ENCODE peak calls at places on chromosomes 3 and 15, in ten cellular contexts. One of them, this sample, is unnamed.
A peak's percentile ranks its signal among the peaks of the same experiment; 100 is the strongest.

GRCh38 chr15:73081321-73081958 is 29.2 kb downstream of the NEO1 start:
- DNase-seq in renal cortical epithelial cell: peak; percentile 75
- DNase-seq in stromal cell of bone marrow: peak; percentile 47
- DNase-seq in stimulated activated CD4-positive, alpha-beta T cell treated with anti-CD3 and anti-CD28 coated beads, Interleukin-1b, Interleukin-23, amount 100 ng/mL, for 4 hours: no peak
- DNase-seq in hippocampal formation: peak; percentile 65
- DNase-seq in GM19239: no peak
- DNase-seq in T-helper 1 cell: no peak
- DNase-seq in right cardiac atrium: no peak
- DNase-seq in GM03348: peak; percentile 44
- DNase-seq in Daoy: peak; percentile 40
- DNase-seq in this sample: peak; percentile 30

GRCh38 chr3:116871905-116872304 is 162.3 kb downstream of the TUSC7 start:
- DNase-seq in renal cortical epithelial cell: no peak
- DNase-seq in stromal cell of bone marrow: no peak
- DNase-seq in stimulated activated CD4-positive, alpha-beta T cell treated with anti-CD3 and anti-CD28 coated beads, Interleukin-1b, Interleukin-23, amount 100 ng/mL, for 4 hours: no peak
- DNase-seq in hippocampal formation: no peak
- DNase-seq in GM19239: no peak
- DNase-seq in T-helper 1 cell: no peak
- DNase-seq in right cardiac atrium: no peak
- DNase-seq in GM03348: no peak
- DNase-seq in Daoy: no peak
- DNase-seq in this sample: no peak

GRCh38 chr3:100069472-100069871 is 44.8 kb downstream of the FILIP1L start:
- DNase-seq in renal cortical epithelial cell: no peak
- DNase-seq in stromal cell of bone marrow: no peak
- DNase-seq in stimulated activated CD4-positive, alpha-beta T cell treated with anti-CD3 and anti-CD28 coated beads, Interleukin-1b, Interleukin-23, amount 100 ng/mL, for 4 hours: no peak
- DNase-seq in hippocampal formation: no peak
- DNase-seq in GM19239: no peak
- DNase-seq in T-helper 1 cell: no peak
- DNase-seq in right cardiac atrium: no peak
- DNase-seq in GM03348: no peak
- DNase-seq in Daoy: no peak
- DNase-seq in this sample: no peak

GRCh38 chr15:57647791-57648130 is 56.1 kb downstream of the MYZAP start:
- DNase-seq in renal cortical epithelial cell: peak; percentile 69
- DNase-seq in stromal cell of bone marrow: no peak
- DNase-seq in stimulated activated CD4-positive, alpha-beta T cell treated with anti-CD3 and anti-CD28 coated beads, Interleukin-1b, Interleukin-23, amount 100 ng/mL, for 4 hours: no peak
- DNase-seq in hippocampal formation: no peak
- DNase-seq in GM19239: no peak
- DNase-seq in T-helper 1 cell: no peak
- DNase-seq in right cardiac atrium: no peak
- DNase-seq in GM03348: peak; percentile 33
- DNase-seq in Daoy: no peak
- DNase-seq in this sample: no peak

GRCh38 chr3:64240445-64240844 is 15.2 kb upstream of the PRICKLE2 start:
- DNase-seq in renal cortical epithelial cell: peak; percentile 86
- DNase-seq in stromal cell of bone marrow: no peak
- DNase-seq in stimulated activated CD4-positive, alpha-beta T cell treated with anti-CD3 and anti-CD28 coated beads, Interleukin-1b, Interleukin-23, amount 100 ng/mL, for 4 hours: no peak
- DNase-seq in hippocampal formation: no peak
- DNase-seq in GM19239: no peak
- DNase-seq in T-helper 1 cell: no peak
- DNase-seq in right cardiac atrium: no peak
- DNase-seq in GM03348: no peak
- DNase-seq in Daoy: peak; percentile 24
- DNase-seq in this sample: no peak

GRCh38 chr15:48177383-48177874 is 666 bp downstream of the MYEF2 start:
- DNase-seq in renal cortical epithelial cell: peak; percentile 69
- DNase-seq in stromal cell of bone marrow: peak; percentile 32
- DNase-seq in stimulated activated CD4-positive, alpha-beta T cell treated with anti-CD3 and anti-CD28 coated beads, Interleukin-1b, Interleukin-23, amount 100 ng/mL, for 4 hours: no peak
- DNase-seq in hippocampal formation: peak; percentile 66
- DNase-seq in GM19239: no peak
- DNase-seq in T-helper 1 cell: no peak
- DNase-seq in right cardiac atrium: no peak
- DNase-seq in GM03348: peak; percentile 57
- DNase-seq in Daoy: peak; percentile 62
- DNase-seq in this sample: peak; percentile 40

GRCh38 chr3:152811974-152812760 is 22.8 kb upstream of the P2RY1 start:
- DNase-seq in renal cortical epithelial cell: no peak
- DNase-seq in stromal cell of bone marrow: no peak
- DNase-seq in stimulated activated CD4-positive, alpha-beta T cell treated with anti-CD3 and anti-CD28 coated beads, Interleukin-1b, Interleukin-23, amount 100 ng/mL, for 4 hours: no peak
- DNase-seq in hippocampal formation: no peak
- DNase-seq in GM19239: no peak
- DNase-seq in T-helper 1 cell: no peak
- DNase-seq in right cardiac atrium: no peak
- DNase-seq in GM03348: no peak
- DNase-seq in Daoy: no peak
- DNase-seq in this sample: no peak

GRCh38 chr3:188568750-188569149 is 414.8 kb downstream of the LPP start:
- DNase-seq in renal cortical epithelial cell: no peak
- DNase-seq in stromal cell of bone marrow: no peak
- DNase-seq in stimulated activated CD4-positive, alpha-beta T cell treated with anti-CD3 and anti-CD28 coated beads, Interleukin-1b, Interleukin-23, amount 100 ng/mL, for 4 hours: no peak
- DNase-seq in hippocampal formation: no peak
- DNase-seq in GM19239: no peak
- DNase-seq in T-helper 1 cell: no peak
- DNase-seq in right cardiac atrium: no peak
- DNase-seq in GM03348: no peak
- DNase-seq in Daoy: no peak
- DNase-seq in this sample: no peak

GRCh38 chr3:169133178-169134161 is 530.0 kb downstream of the MECOM start:
- DNase-seq in renal cortical epithelial cell: peak; percentile 55
- DNase-seq in stromal cell of bone marrow: no peak
- DNase-seq in stimulated activated CD4-positive, alpha-beta T cell treated with anti-CD3 and anti-CD28 coated beads, Interleukin-1b, Interleukin-23, amount 100 ng/mL, for 4 hours: no peak
- DNase-seq in hippocampal formation: no peak
- DNase-seq in GM19239: no peak
- DNase-seq in T-helper 1 cell: no peak
- DNase-seq in right cardiac atrium: no peak
- DNase-seq in GM03348: peak; percentile 21
- DNase-seq in Daoy: no peak
- DNase-seq in this sample: peak; percentile 30

GRCh38 chr3:112752092-112752512 is 94.6 kb downstream of the CD200R1L start:
- DNase-seq in renal cortical epithelial cell: peak; percentile 91
- DNase-seq in stromal cell of bone marrow: no peak
- DNase-seq in stimulated activated CD4-positive, alpha-beta T cell treated with anti-CD3 and anti-CD28 coated beads, Interleukin-1b, Interleukin-23, amount 100 ng/mL, for 4 hours: no peak
- DNase-seq in hippocampal formation: no peak
- DNase-seq in GM19239: no peak
- DNase-seq in T-helper 1 cell: no peak
- DNase-seq in right cardiac atrium: no peak
- DNase-seq in GM03348: no peak
- DNase-seq in Daoy: no peak
- DNase-seq in this sample: no peak

GRCh38 chr3:102449341-102449740 is 14.5 kb downstream of the ZPLD1 start:
- DNase-seq in renal cortical epithelial cell: no peak
- DNase-seq in stromal cell of bone marrow: no peak
- DNase-seq in stimulated activated CD4-positive, alpha-beta T cell treated with anti-CD3 and anti-CD28 coated beads, Interleukin-1b, Interleukin-23, amount 100 ng/mL, for 4 hours: no peak
- DNase-seq in hippocampal formation: no peak
- DNase-seq in GM19239: no peak
- DNase-seq in T-helper 1 cell: no peak
- DNase-seq in right cardiac atrium: no peak
- DNase-seq in GM03348: no peak
- DNase-seq in Daoy: peak; percentile 51
- DNase-seq in this sample: no peak

GRCh38 chr15:85963262-85963760 is 116.4 kb upstream of the AGBL1 start:
- DNase-seq in renal cortical epithelial cell: no peak
- DNase-seq in stromal cell of bone marrow: no peak
- DNase-seq in stimulated activated CD4-positive, alpha-beta T cell treated with anti-CD3 and anti-CD28 coated beads, Interleukin-1b, Interleukin-23, amount 100 ng/mL, for 4 hours: no peak
- DNase-seq in hippocampal formation: no peak
- DNase-seq in GM19239: no peak
- DNase-seq in T-helper 1 cell: no peak
- DNase-seq in right cardiac atrium: no peak
- DNase-seq in GM03348: no peak
- DNase-seq in Daoy: no peak
- DNase-seq in this sample: no peak

GRCh38 chr3:195546130-195546560 is 3.0 kb upstream of the PPP1R2 start:
- DNase-seq in renal cortical epithelial cell: peak; percentile 96
- DNase-seq in stromal cell of bone marrow: peak; percentile 89
- DNase-seq in stimulated activated CD4-positive, alpha-beta T cell treated with anti-CD3 and anti-CD28 coated beads, Interleukin-1b, Interleukin-23, amount 100 ng/mL, for 4 hours: no peak
- DNase-seq in hippocampal formation: no peak
- DNase-seq in GM19239: no peak
- DNase-seq in T-helper 1 cell: no peak
- DNase-seq in right cardiac atrium: no peak
- DNase-seq in GM03348: peak; percentile 76
- DNase-seq in Daoy: peak; percentile 95
- DNase-seq in this sample: peak; percentile 81

GRCh38 chr3:128875556-128876120 is 3.8 kb upstream of the ACAD9 start:
- DNase-seq in renal cortical epithelial cell: peak; percentile 25
- DNase-seq in stromal cell of bone marrow: no peak
- DNase-seq in stimulated activated CD4-positive, alpha-beta T cell treated with anti-CD3 and anti-CD28 coated beads, Interleukin-1b, Interleukin-23, amount 100 ng/mL, for 4 hours: peak; percentile 47
- DNase-seq in hippocampal formation: no peak
- DNase-seq in GM19239: no peak
- DNase-seq in T-helper 1 cell: peak; percentile 32
- DNase-seq in right cardiac atrium: no peak
- DNase-seq in GM03348: peak; percentile 59
- DNase-seq in Daoy: peak; percentile 27
- DNase-seq in this sample: peak; percentile 42

GRCh38 chr15:92580021-92580420 is 75.6 kb downstream of the FAM174B start:
- DNase-seq in renal cortical epithelial cell: no peak
- DNase-seq in stromal cell of bone marrow: no peak
- DNase-seq in stimulated activated CD4-positive, alpha-beta T cell treated with anti-CD3 and anti-CD28 coated beads, Interleukin-1b, Interleukin-23, amount 100 ng/mL, for 4 hours: no peak
- DNase-seq in hippocampal formation: no peak
- DNase-seq in GM19239: no peak
- DNase-seq in T-helper 1 cell: no peak
- DNase-seq in right cardiac atrium: no peak
- DNase-seq in GM03348: no peak
- DNase-seq in Daoy: no peak
- DNase-seq in this sample: no peak

GRCh38 chr3:64783200-64783599 is 95.4 kb upstream of the ADAMTS9 start:
- DNase-seq in renal cortical epithelial cell: no peak
- DNase-seq in stromal cell of bone marrow: no peak
- DNase-seq in stimulated activated CD4-positive, alpha-beta T cell treated with anti-CD3 and anti-CD28 coated beads, Interleukin-1b, Interleukin-23, amount 100 ng/mL, for 4 hours: no peak
- DNase-seq in hippocampal formation: no peak
- DNase-seq in GM19239: no peak
- DNase-seq in T-helper 1 cell: no peak
- DNase-seq in right cardiac atrium: no peak
- DNase-seq in GM03348: no peak
- DNase-seq in Daoy: no peak
- DNase-seq in this sample: no peak

GRCh38 chr3:178083906-178084823 is 452.1 kb upstream of the KCNMB2 start:
- DNase-seq in renal cortical epithelial cell: no peak
- DNase-seq in stromal cell of bone marrow: no peak
- DNase-seq in stimulated activated CD4-positive, alpha-beta T cell treated with anti-CD3 and anti-CD28 coated beads, Interleukin-1b, Interleukin-23, amount 100 ng/mL, for 4 hours: no peak
- DNase-seq in hippocampal formation: peak; percentile 53
- DNase-seq in GM19239: no peak
- DNase-seq in T-helper 1 cell: no peak
- DNase-seq in right cardiac atrium: no peak
- DNase-seq in GM03348: no peak
- DNase-seq in Daoy: no peak
- DNase-seq in this sample: no peak

GRCh38 chr15:87743557-87743956 is 513.0 kb downstream of the NTRK3 start:
- DNase-seq in renal cortical epithelial cell: peak; percentile 81
- DNase-seq in stromal cell of bone marrow: no peak
- DNase-seq in stimulated activated CD4-positive, alpha-beta T cell treated with anti-CD3 and anti-CD28 coated beads, Interleukin-1b, Interleukin-23, amount 100 ng/mL, for 4 hours: no peak
- DNase-seq in hippocampal formation: no peak
- DNase-seq in GM19239: no peak
- DNase-seq in T-helper 1 cell: no peak
- DNase-seq in right cardiac atrium: no peak
- DNase-seq in GM03348: peak; percentile 24
- DNase-seq in Daoy: no peak
- DNase-seq in this sample: peak; percentile 57

GRCh38 chr3:179266701-179267211 is 15.8 kb upstream of the KCNMB3 start:
- DNase-seq in renal cortical epithelial cell: no peak
- DNase-seq in stromal cell of bone marrow: no peak
- DNase-seq in stimulated activated CD4-positive, alpha-beta T cell treated with anti-CD3 and anti-CD28 coated beads, Interleukin-1b, Interleukin-23, amount 100 ng/mL, for 4 hours: no peak
- DNase-seq in hippocampal formation: no peak
- DNase-seq in GM19239: no peak
- DNase-seq in T-helper 1 cell: no peak
- DNase-seq in right cardiac atrium: peak; percentile 44
- DNase-seq in GM03348: no peak
- DNase-seq in Daoy: no peak
- DNase-seq in this sample: no peak

GRCh38 chr3:193869221-193870201 is 266.4 kb upstream of the HES1 start:
- DNase-seq in renal cortical epithelial cell: peak; percentile 85
- DNase-seq in stromal cell of bone marrow: peak; percentile 39
- DNase-seq in stimulated activated CD4-positive, alpha-beta T cell treated with anti-CD3 and anti-CD28 coated beads, Interleukin-1b, Interleukin-23, amount 100 ng/mL, for 4 hours: no peak
- DNase-seq in hippocampal formation: no peak
- DNase-seq in GM19239: no peak
- DNase-seq in T-helper 1 cell: no peak
- DNase-seq in right cardiac atrium: peak; percentile 84
- DNase-seq in GM03348: no peak
- DNase-seq in Daoy: peak; percentile 94
- DNase-seq in this sample: peak; percentile 86

GRCh38 chr3:119924111-119925094 is 142.5 kb downstream of the NR1I2 start:
- DNase-seq in renal cortical epithelial cell: no peak
- DNase-seq in stromal cell of bone marrow: no peak
- DNase-seq in stimulated activated CD4-positive, alpha-beta T cell treated with anti-CD3 and anti-CD28 coated beads, Interleukin-1b, Interleukin-23, amount 100 ng/mL, for 4 hours: no peak
- DNase-seq in hippocampal formation: no peak
- DNase-seq in GM19239: no peak
- DNase-seq in T-helper 1 cell: no peak
- DNase-seq in right cardiac atrium: no peak
- DNase-seq in GM03348: no peak
- DNase-seq in Daoy: no peak
- DNase-seq in this sample: no peak

GRCh38 chr15:100438570-100438969 is 90.2 kb downstream of the CERS3 start:
- DNase-seq in renal cortical epithelial cell: peak; percentile 7
- DNase-seq in stromal cell of bone marrow: no peak
- DNase-seq in stimulated activated CD4-positive, alpha-beta T cell treated with anti-CD3 and anti-CD28 coated beads, Interleukin-1b, Interleukin-23, amount 100 ng/mL, for 4 hours: peak; percentile 17
- DNase-seq in hippocampal formation: peak; percentile 10
- DNase-seq in GM19239: no peak
- DNase-seq in T-helper 1 cell: no peak
- DNase-seq in right cardiac atrium: peak; percentile 86
- DNase-seq in GM03348: no peak
- DNase-seq in Daoy: peak; percentile 71
- DNase-seq in this sample: no peak

GRCh38 chr3:68378631-68379030 is 553.7 kb downstream of the TAFA4 start:
- DNase-seq in renal cortical epithelial cell: no peak
- DNase-seq in stromal cell of bone marrow: no peak
- DNase-seq in stimulated activated CD4-positive, alpha-beta T cell treated with anti-CD3 and anti-CD28 coated beads, Interleukin-1b, Interleukin-23, amount 100 ng/mL, for 4 hours: no peak
- DNase-seq in hippocampal formation: no peak
- DNase-seq in GM19239: no peak
- DNase-seq in T-helper 1 cell: no peak
- DNase-seq in right cardiac atrium: no peak
- DNase-seq in GM03348: no peak
- DNase-seq in Daoy: no peak
- DNase-seq in this sample: no peak

This sample was measured in AG08395.